ENCODE peak calls at places on chromosomes 3 and 15, in six cellular contexts. One of them, this sample, is unnamed.

GRCh38 chr3:129084501-129084900 is 23.9 kb downstream of the GP9 start:
- DNase-seq in K562: no peak
- DNase-seq in HL-60: no peak
- DNase-seq in HepG2: no peak
- DNase-seq in H1: no peak
- DNase-seq in GM12878: no peak
- DNase-seq in this sample: no peak

GRCh38 chr15:66491846-66492245 is 5.7 kb downstream of the SNAPC5 start:
- DNase-seq in K562: peak
- DNase-seq in HL-60: no peak
- DNase-seq in HepG2: no peak
- DNase-seq in H1: no peak
- DNase-seq in GM12878: no peak
- DNase-seq in this sample: no peak

GRCh38 chr3:161854232-161854771 is 357.7 kb downstream of the OTOL1 start:
- DNase-seq in K562: peak
- DNase-seq in HL-60: no peak
- DNase-seq in HepG2: peak
- DNase-seq in H1: peak
- DNase-seq in GM12878: no peak
- DNase-seq in this sample: peak

GRCh38 chr3:72347819-72348319 is 500.4 kb downstream of the SHQ1 start:
- DNase-seq in K562: no peak
- DNase-seq in HL-60: peak
- DNase-seq in HepG2: no peak
- DNase-seq in H1: peak
- DNase-seq in GM12878: peak
- DNase-seq in this sample: no peak

GRCh38 chr3:4814302-4814903 is 164.8 kb upstream of the BHLHE40 start:
- DNase-seq in K562: peak
- DNase-seq in HL-60: peak
- DNase-seq in HepG2: no peak
- DNase-seq in H1: no peak
- DNase-seq in GM12878: no peak
- DNase-seq in this sample: no peak

GRCh38 chr15:94673801-94674200 is 442.4 kb downstream of the MCTP2 start:
- DNase-seq in K562: no peak
- DNase-seq in HL-60: no peak
- DNase-seq in HepG2: no peak
- DNase-seq in H1: no peak
- DNase-seq in GM12878: no peak
- DNase-seq in this sample: no peak

GRCh38 chr3:187741403-187742350 is 3.6 kb downstream of the BCL6 start:
- DNase-seq in K562: peak
- DNase-seq in HL-60: peak
- DNase-seq in HepG2: peak
- DNase-seq in H1: peak
- DNase-seq in GM12878: no peak
- DNase-seq in this sample: peak

GRCh38 chr3:49668414-49668797 is 5.7 kb upstream of the APEH start:
- DNase-seq in K562: peak
- DNase-seq in HL-60: no peak
- DNase-seq in HepG2: peak
- DNase-seq in H1: no peak
- DNase-seq in GM12878: no peak
- DNase-seq in this sample: no peak

GRCh38 chr15:60399931-60400330 is 2.1 kb upstream of the ANXA2 start:
- DNase-seq in K562: no peak
- DNase-seq in HL-60: no peak
- DNase-seq in HepG2: no peak
- DNase-seq in H1: no peak
- DNase-seq in GM12878: no peak
- DNase-seq in this sample: no peak

GRCh38 chr3:166446291-166446690 is 609.1 kb upstream of the BCHE start:
- DNase-seq in K562: no peak
- DNase-seq in HL-60: no peak
- DNase-seq in HepG2: no peak
- DNase-seq in H1: no peak
- DNase-seq in GM12878: no peak
- DNase-seq in this sample: no peak

GRCh38 chr15:51782357-51782896 is 31.0 kb downstream of the TMOD2 start:
- DNase-seq in K562: peak
- DNase-seq in HL-60: no peak
- DNase-seq in HepG2: no peak
- DNase-seq in H1: no peak
- DNase-seq in GM12878: no peak
- DNase-seq in this sample: peak

GRCh38 chr15:74787251-74788041 is 5.6 kb downstream of the CSK start:
- DNase-seq in K562: peak
- DNase-seq in HL-60: peak
- DNase-seq in HepG2: no peak
- DNase-seq in H1: peak
- DNase-seq in GM12878: peak
- DNase-seq in this sample: peak

GRCh38 chr15:41860049-41860828 is 21.6 kb downstream of the PLA2G4B start:
- DNase-seq in K562: peak
- DNase-seq in HL-60: no peak
- DNase-seq in HepG2: peak
- DNase-seq in H1: no peak
- DNase-seq in GM12878: no peak
- DNase-seq in this sample: no peak
- TF ChIP-seq GABPA in K562: no peak
- TF ChIP-seq GABPA in HL-60: no peak
- TF ChIP-seq GABPA in HepG2: no peak
- TF ChIP-seq GABPA in H1: no peak
- TF ChIP-seq GABPA in GM12878: no peak
- TF ChIP-seq GABPA in this sample: no peak

DNA sequence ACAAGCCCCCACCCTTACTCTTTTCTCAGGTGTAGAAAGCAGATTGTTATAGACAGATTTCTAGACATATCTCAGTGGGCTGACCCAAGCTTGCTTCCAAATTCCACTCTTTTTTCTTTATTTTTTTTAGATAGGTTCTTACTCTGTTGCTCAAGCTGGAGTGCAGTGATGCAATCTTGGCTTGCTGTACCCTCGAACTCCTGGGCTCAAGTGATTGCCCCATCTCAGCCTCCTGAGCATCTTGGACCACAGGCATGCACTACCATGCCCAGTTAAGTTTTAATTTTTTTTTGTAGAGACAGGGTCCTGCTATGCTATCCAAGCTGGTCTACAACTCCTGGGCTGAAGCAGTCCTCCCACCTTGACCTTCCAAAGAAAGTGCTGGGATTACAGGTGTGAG is 53.5 kb upstream of the ADAMTS9 start:
- DNase-seq in K562: no peak
- DNase-seq in HL-60: no peak
- DNase-seq in HepG2: no peak
- DNase-seq in H1: no peak
- DNase-seq in GM12878: no peak
- DNase-seq in this sample: no peak
- TF ChIP-seq GABPA in K562: no peak
- TF ChIP-seq GABPA in HL-60: no peak
- TF ChIP-seq GABPA in HepG2: no peak
- TF ChIP-seq GABPA in H1: no peak
- TF ChIP-seq GABPA in GM12878: no peak
- TF ChIP-seq GABPA in this sample: no peak

GRCh38 chr15:76057332-76058000 is 2.3 kb upstream of the TMEM266 start:
- DNase-seq in K562: peak
- DNase-seq in HL-60: peak
- DNase-seq in HepG2: peak
- DNase-seq in H1: no peak
- DNase-seq in GM12878: no peak
- DNase-seq in this sample: peak
- TF ChIP-seq GABPA in K562: no peak
- TF ChIP-seq GABPA in HL-60: no peak
- TF ChIP-seq GABPA in HepG2: no peak
- TF ChIP-seq GABPA in H1: no peak
- TF ChIP-seq GABPA in GM12878: no peak
- TF ChIP-seq GABPA in this sample: no peak

GRCh38 chr3:29283297-29283681 is 2.4 kb downstream of the RBMS3 start:
- DNase-seq in K562: no peak
- DNase-seq in HL-60: no peak
- DNase-seq in HepG2: no peak
- DNase-seq in H1: no peak
- DNase-seq in GM12878: no peak
- DNase-seq in this sample: no peak
- TF ChIP-seq GABPA in K562: no peak
- TF ChIP-seq GABPA in HL-60: no peak
- TF ChIP-seq GABPA in HepG2: no peak
- TF ChIP-seq GABPA in H1: no peak
- TF ChIP-seq GABPA in GM12878: no peak
- TF ChIP-seq GABPA in this sample: no peak

This sample was measured in SK-N-SH.